ENCODE peak calls at places on chromosomes 4 and X, in seven cellular contexts. O is GM23338, T is H9, V is MCF 10A, H is hepatocyte, B is brain microvascular endothelial cell, Y is spleen. A is an unnamed sample.

GRCh38 chr4:30460818-30461217 is 259.4 kb upstream of the PCDH7 start:
- DNase-seq in O (peak; percentile 17), T (no peak), V (no peak), H (no peak), B (no peak), Y (no peak), A (no peak)

GRCh38 chr4:9924750-9925149 is 96.5 kb downstream of the SLC2A9 start:
- DNase-seq in O (no peak), T (no peak), V (peak; percentile 80), H (no peak), B (peak; percentile 59), Y (no peak), A (no peak)

GRCh38 chr4:59553063-59553738 is 1646.9 kb upstream of the ADGRL3 start:
- DNase-seq in O (no peak), T (no peak), V (peak; percentile 47), H (no peak), B (peak; percentile 74), Y (no peak), A (no peak)

GRCh38 chr4:89134775-89135319 is 23.5 kb downstream of the TIGD2 start:
- DNase-seq in O (no peak), T (no peak), V (peak; percentile 76), H (peak; percentile 73), B (peak; percentile 83), Y (no peak), A (no peak)

GRCh38 chr4:77437079-77437478 is 168.5 kb upstream of the CXCL13 start:
- DNase-seq in O (peak; percentile 41), T (no peak), V (no peak), H (no peak), B (no peak), Y (no peak), A (no peak)

GRCh38 chr4:156778093-156778492 is 193.5 kb downstream of the PDGFC start:
- DNase-seq in O (no peak), T (no peak), V (no peak), H (no peak), B (no peak), Y (no peak), A (no peak)

GRCh38 chr4:3781193-3781886 is 15.2 kb downstream of the ADRA2C start:
- DNase-seq in O (peak; percentile 55), T (no peak), V (no peak), H (no peak), B (no peak), Y (no peak), A (no peak)

GRCh38 chrX:16039363-16039762 is 84.0 kb upstream of the GRPR start:
- DNase-seq in O (no peak), T (no peak), V (no peak), H (no peak), B (no peak), Y (no peak), A (no peak)

GRCh38 chr4:107654694-107655093 is 65.3 kb downstream of the PAPSS1 start:
- DNase-seq in O (no peak), T (no peak), V (no peak), H (peak; percentile 23), B (no peak), Y (no peak), A (no peak)

GRCh38 chr4:173990879-173991231 is 292.6 kb downstream of the FBXO8 start:
- DNase-seq in O (peak; percentile 38), T (no peak), V (no peak), H (peak; percentile 61), B (no peak), Y (no peak), A (no peak)

GRCh38 chr4:40581254-40582140 is 48.2 kb downstream of the RBM47 start:
- DNase-seq in O (no peak), T (no peak), V (no peak), H (no peak), B (no peak), Y (no peak), A (no peak)

DNA sequence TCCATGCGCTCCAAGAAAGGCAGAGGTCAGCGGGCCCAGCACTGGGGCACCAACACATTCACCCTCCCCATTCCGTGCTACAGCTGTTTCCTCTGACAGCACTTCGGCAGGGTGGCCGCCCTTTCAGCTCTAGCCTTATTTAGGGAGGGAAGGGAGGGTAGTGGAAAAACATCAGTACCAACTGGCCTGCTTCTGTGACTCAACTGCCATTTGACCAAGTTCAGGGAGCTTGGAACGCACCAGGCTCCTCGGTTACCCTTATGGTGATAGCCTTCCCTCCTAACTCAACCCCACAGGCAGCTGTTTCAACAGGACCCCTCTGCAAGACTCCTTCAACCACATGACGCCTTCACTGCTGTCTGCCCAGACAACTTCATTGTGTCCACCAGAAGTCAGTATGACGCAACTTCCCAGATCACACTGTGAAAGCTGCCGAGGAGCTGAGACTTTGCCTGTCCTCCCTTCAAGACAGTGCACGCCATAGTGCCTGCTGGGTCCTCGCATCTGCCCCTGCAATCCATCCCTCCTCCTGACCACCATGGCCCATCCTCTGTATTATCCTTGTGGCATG is 132.2 kb downstream of the AFAP1 start:
- DNase-seq in O (no peak), T (no peak), V (no peak), H (no peak), B (no peak), Y (peak; percentile 41), A (no peak)
- TF ChIP-seq CTCF in O (no peak), T (no peak), V (no peak), H (no peak), B (no peak), Y (no peak), A (no peak)

GRCh38 chr4:67549123-67549522 is 3.8 kb upstream of the CENPC start:
- DNase-seq in O (no peak), T (no peak), V (peak; percentile 48), H (no peak), B (no peak), Y (no peak), A (no peak)
- TF ChIP-seq CTCF in O (peak; percentile 51), T (peak; percentile 36), V (peak; percentile 48), H (peak; percentile 32), B (peak; percentile 16), Y (peak; percentile 34), A (peak; percentile 10)

GRCh38 chrX:82081027-82081426 is 879.1 kb downstream of the SH3BGRL start:
- DNase-seq in O (peak; percentile 5), T (no peak), V (peak; percentile 10), H (no peak), B (no peak), Y (no peak), A (no peak)
- TF ChIP-seq CTCF in O (peak; percentile 17), T (peak; percentile 43), V (no peak), H (no peak), B (no peak), Y (no peak), A (no peak)

GRCh38 chr4:87304659-87305277 is 17.9 kb downstream of the HSD17B13 start:
- DNase-seq in O (no peak), T (no peak), V (peak; percentile 11), H (peak; percentile 19), B (peak; percentile 16), Y (no peak), A (no peak)
- TF ChIP-seq CTCF in O (no peak), T (no peak), V (no peak), H (no peak), B (no peak), Y (no peak), A (no peak)

GRCh38 chr4:37803348-37803973 is 23.0 kb upstream of the PGM2 start:
- DNase-seq in O (peak; percentile 62), T (no peak), V (peak; percentile 68), H (peak; percentile 61), B (no peak), Y (no peak), A (no peak)
- TF ChIP-seq CTCF in O (peak; percentile 59), T (peak; percentile 71), V (peak; percentile 61), H (peak; percentile 74), B (peak; percentile 28), Y (peak; percentile 30), A (peak; percentile 63)

DNA sequence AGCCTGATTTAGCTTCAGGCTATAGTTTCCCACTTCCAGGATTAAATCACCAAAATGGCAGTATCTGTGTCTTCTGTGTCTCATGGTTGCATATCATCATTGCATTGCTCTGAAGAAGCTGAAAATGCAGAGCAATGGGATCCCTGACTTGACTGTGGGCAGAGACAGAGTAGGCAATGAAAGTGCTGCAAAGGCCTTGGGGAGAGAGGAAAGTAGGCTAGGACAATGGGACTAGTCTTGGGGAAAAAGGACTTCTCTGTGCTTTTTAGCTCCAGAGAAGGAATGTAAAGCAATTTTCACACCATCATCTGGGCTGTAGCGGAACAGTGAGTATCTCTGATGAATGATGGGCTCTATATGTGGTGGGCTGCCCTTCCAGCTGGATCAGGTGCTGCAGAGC is 202.5 kb downstream of the LDB2 start:
- DNase-seq in O (no peak), T (no peak), V (no peak), H (no peak), B (no peak), Y (no peak), A (no peak)
- TF ChIP-seq CTCF in O (no peak), T (no peak), V (no peak), H (no peak), B (no peak), Y (no peak), A (no peak)

DNA sequence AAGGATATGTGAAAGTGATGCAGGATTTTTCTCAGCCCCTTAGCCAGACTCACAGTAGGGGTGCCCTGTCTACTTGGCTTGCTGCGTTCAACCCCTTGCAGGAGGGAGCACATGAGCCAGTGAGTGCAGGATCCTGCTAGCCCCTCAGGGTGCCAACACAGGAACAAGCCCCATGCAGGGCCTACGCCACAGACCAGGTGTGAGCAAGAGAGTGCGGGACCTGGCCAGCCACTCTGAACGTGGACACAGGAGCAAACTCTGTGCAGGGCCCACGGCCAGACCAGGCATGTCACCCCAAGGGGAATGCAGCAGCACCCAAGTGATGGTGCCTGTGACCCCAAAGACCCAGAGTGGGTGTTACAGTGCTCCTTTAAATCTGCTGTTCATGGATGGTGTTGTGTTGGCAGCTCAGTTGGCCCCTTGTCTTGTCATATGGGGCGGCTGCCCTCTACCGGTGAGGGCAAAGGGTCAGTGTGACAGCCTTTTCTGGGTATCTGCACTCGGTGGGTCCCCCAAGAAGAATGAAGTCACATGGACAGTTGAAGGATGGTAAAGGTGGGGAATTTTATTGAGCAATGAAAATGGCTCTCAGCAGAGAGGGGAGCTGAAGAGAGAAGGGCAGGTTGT is 188.4 kb upstream of the MAOA start:
- DNase-seq in O (peak; percentile 8), T (peak; percentile 62), V (peak; percentile 16), H (no peak), B (no peak), Y (peak; percentile 59), A (no peak)
- TF ChIP-seq CTCF in O (peak; percentile 62), T (peak; percentile 58), V (peak; percentile 17), H (no peak), B (no peak), Y (no peak), A (no peak)